ENCODE peak calls at places on chromosomes 7 and 10, in eight cellular contexts. J is IMR-90; B is MM.1S; I is CD4-positive, alpha-beta T cell; P is thyroid gland; K is PC-3; O is left lung; E is prostate gland. U is an unnamed sample. For H3K9me3, the result is how much of the 10 kb centered on the place peaks cover.

GRCh38 chr7:98168181-98168903 is 42.9 kb upstream of the BHLHA15 start:
- DNase-seq in E (peak), K (peak), O (no peak), I (peak), B (peak), J (peak), P (peak), U (peak)

GRCh38 chr7:28183627-28184026 is 3.0 kb upstream of the JAZF1 start:
- DNase-seq in K (no peak), P (no peak), J (peak), O (no peak), B (no peak), I (no peak), E (no peak), U (no peak)

GRCh38 chr7:4842302-4843064 is 19.3 kb downstream of the PAPOLB start:
- DNase-seq in J (peak), K (no peak), E (no peak), B (no peak), O (no peak), P (peak), I (no peak), U (no peak)

GRCh38 chr10:71564221-71564820 is 155.3 kb downstream of the C10orf105 start:
- DNase-seq in P (no peak), E (no peak), B (no peak), K (no peak), J (no peak), I (no peak), O (no peak), U (no peak)

GRCh38 chr10:112961609-112962008 is 11.6 kb downstream of the TCF7L2 start:
- DNase-seq in J (no peak), K (no peak), P (no peak), O (no peak), B (no peak), E (no peak), I (no peak), U (no peak)

GRCh38 chr10:131824371-131825149 is 76.2 kb upstream of the PPP2R2D start:
- DNase-seq in B (no peak), O (peak), I (no peak), P (no peak), E (no peak), K (no peak), J (no peak), U (no peak)

GRCh38 chr7:102916881-102917280 is 4.1 kb downstream of the LRRC17 start:
- DNase-seq in K (peak), E (no peak), P (no peak), O (no peak), J (peak), I (no peak), B (no peak), U (no peak)

GRCh38 chr7:73556208-73557107 is 1.0 kb downstream of the BCL7B start:
- DNase-seq in B (no peak), J (peak), K (no peak), O (no peak), P (no peak), I (no peak), E (no peak), U (no peak)

GRCh38 chr7:53022893-53023292 is 12.5 kb upstream of the POM121L12 start:
- DNase-seq in B (no peak), O (no peak), I (no peak), J (no peak), P (no peak), E (no peak), K (no peak), U (no peak)

GRCh38 chr10:24722676-24723385 is 856 bp downstream of the ARHGAP21 start:
- DNase-seq in B (peak), J (peak), I (peak), O (peak), P (peak), E (peak), K (peak), U (peak)

GRCh38 chr7:121624922-121625321 is 228.8 kb upstream of the FAM3C start:
- DNase-seq in K (no peak), E (no peak), O (no peak), I (no peak), J (no peak), B (no peak), P (no peak), U (no peak)

GRCh38 chr7:148543302-148543701 is 47.3 kb upstream of the C7orf33 start:
- DNase-seq in J (no peak), O (no peak), P (no peak), I (no peak), B (no peak), E (no peak), K (no peak), U (no peak)

GRCh38 chr10:28305551-28305950 is 2.7 kb upstream of the MPP7 start:
- DNase-seq in J (no peak), O (no peak), I (no peak), K (no peak), E (no peak), B (no peak), P (no peak), U (no peak)

GRCh38 chr7:151454306-151454705 is 14.4 kb upstream of the CRYGN start:
- DNase-seq in J (no peak), O (no peak), P (no peak), E (no peak), K (no peak), B (no peak), I (no peak), U (no peak)

GRCh38 chr7:30970594-30971094 is 6.9 kb downstream of the GHRHR start:
- DNase-seq in J (no peak), I (no peak), K (peak), P (no peak), E (peak), O (no peak), B (no peak), U (no peak)

GRCh38 chr7:131016230-131016629 is 282.2 kb upstream of the KLF14 start:
- DNase-seq in O (no peak), P (no peak), J (no peak), B (no peak), K (peak), E (no peak), I (no peak), U (no peak)

GRCh38 chr10:3542185-3542611 is 242.8 kb downstream of the KLF6 start:
- DNase-seq in K (peak), O (no peak), J (peak), E (no peak), I (no peak), P (no peak), B (no peak), U (no peak)

GRCh38 chr10:109931153-109931552 is 7.8 kb upstream of the XPNPEP1 start:
- DNase-seq in I (no peak), B (no peak), J (no peak), K (no peak), E (no peak), O (no peak), P (no peak), U (no peak)

GRCh38 chr7:149624419-149625338 is 127.1 kb upstream of the ZNF746 start:
- DNase-seq in E (peak), J (peak), P (peak), O (peak), B (peak), K (peak), I (peak), U (peak)

GRCh38 chr7:46619723-46620310 is 698.7 kb upstream of the IGFBP3 start:
- DNase-seq in B (no peak), O (no peak), E (no peak), J (no peak), I (no peak), P (no peak), K (no peak), U (no peak)

GRCh38 chr10:15155978-15156377 is 12.5 kb downstream of the NMT2 start:
- DNase-seq in K (no peak), J (no peak), B (no peak), I (no peak), P (no peak), E (no peak), O (no peak), U (no peak)

GRCh38 chr7:102061981-102062390 is 224.7 kb upstream of the SH2B2 start:
- DNase-seq in P (peak), J (peak), O (peak), I (no peak), E (no peak), B (no peak), K (no peak), U (no peak)

GRCh38 chr7:37062019-37062418 is 337.7 kb upstream of the AOAH start:
- DNase-seq in J (peak), E (no peak), I (no peak), K (peak), P (no peak), O (no peak), B (no peak), U (no peak)

GRCh38 chr7:44200699-44201461 is at the start of gene YKT6:
- DNase-seq in P (peak), O (peak), J (peak), E (peak), K (peak), B (peak), I (peak), U (peak)
- TF ChIP-seq CTCF in P (peak), O (peak), J (peak), E (peak), K (peak), B (peak), I (peak), U (peak)

GRCh38 chr10:58632211-58632610 is 119.5 kb downstream of the BICC1 start:
- DNase-seq in O (peak), I (no peak), K (no peak), J (no peak), B (no peak), P (no peak), E (no peak), U (no peak)
- H3K27ac ChIP-seq in O (no peak), I (no peak), K (no peak), J (no peak), B (no peak), P (no peak), E (no peak), U (no peak)

GRCh38 chr7:158424531-158424930 is 163.1 kb downstream of the PTPRN2 start:
- DNase-seq in P (no peak), K (no peak), I (no peak), J (no peak), O (no peak), B (no peak), E (no peak), U (no peak)
- H3K9me3 ChIP-seq in P (under half), K (under half), I (under half), J (under half), O (under half), B (under half), E (under half), U (under half)

DNA sequence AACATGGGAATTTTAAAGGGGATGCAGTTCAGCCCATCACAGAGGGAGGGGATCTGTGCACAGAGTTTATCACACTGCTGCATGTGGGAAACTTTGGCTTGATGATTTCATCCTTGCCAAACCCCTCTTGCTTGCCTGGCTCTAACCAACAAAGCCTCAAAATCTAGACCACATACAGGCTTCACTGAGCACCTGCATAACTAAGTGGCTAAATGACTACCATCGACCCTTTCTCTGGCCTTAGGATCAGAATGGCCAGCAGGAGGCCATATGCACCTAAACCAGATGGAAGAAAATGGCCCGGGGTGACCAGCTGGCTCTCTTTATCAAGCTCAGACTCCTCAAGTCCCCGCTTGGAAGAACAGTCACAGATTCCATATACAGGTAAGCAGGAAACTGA is 15.6 kb upstream of the ZNF25 start:
- DNase-seq in E (no peak), I (no peak), O (no peak), J (no peak), P (no peak), B (no peak), K (no peak), U (no peak)
- TF ChIP-seq CTCF in E (no peak), I (no peak), O (no peak), J (no peak), P (no peak), B (no peak), K (peak), U (no peak)

U was measured in CD8-positive, alpha-beta T cell.